ENCODE peak calls at places on chromosome 11, in seven cellular contexts. L is effector memory CD4-positive, alpha-beta T cell; B is IMR-90; I is tibial artery; Z is spleen; S is MM.1S; V is uterus. Y is an unnamed sample.

GRCh38 chr11:112962854-112963367 is 1.7 kb downstream of the NCAM1 start:
- DNase-seq in L (no peak), B (no peak), S (no peak), V (peak; percentile 78), I (no peak), Z (peak; percentile 78), Y (no peak)

GRCh38 chr11:119907122-119907933 is 178.3 kb upstream of the NECTIN1 start:
- DNase-seq in L (no peak), B (no peak), V (no peak), I (no peak), Z (peak; percentile 59), S (no peak), Y (no peak)

GRCh38 chr11:75858613-75859012 is 43.6 kb downstream of the UVRAG start:
- DNase-seq in S (no peak), L (no peak), I (no peak), B (peak; percentile 61), V (no peak), Z (no peak), Y (no peak)

GRCh38 chr11:102761646-102762238 is 18.7 kb downstream of the MMP10 start:
- DNase-seq in Z (no peak), V (no peak), L (no peak), I (no peak), B (no peak), S (no peak), Y (no peak)

GRCh38 chr11:57567210-57567511 is 311 bp downstream of the UBE2L6 start:
- DNase-seq in I (no peak), S (peak; percentile 34), L (peak; percentile 15), Z (no peak), B (peak; percentile 13), V (no peak), Y (peak; percentile 45)

GRCh38 chr11:95922536-95923440 is 1.1 kb downstream of the MTMR2 start:
- DNase-seq in S (no peak), Z (no peak), I (no peak), L (no peak), V (no peak), B (no peak), Y (peak; percentile 25)

GRCh38 chr11:85884581-85885021 is 29.4 kb downstream of the CCDC83 start:
- DNase-seq in S (no peak), L (no peak), I (no peak), Z (no peak), V (no peak), B (peak; percentile 36), Y (no peak)

GRCh38 chr11:82733444-82734119 is at the start of gene FAM181B:
- DNase-seq in Z (peak; percentile 84), B (no peak), I (peak; percentile 75), V (peak; percentile 57), S (no peak), L (no peak), Y (no peak)

GRCh38 chr11:28585007-28585406 is 476.8 kb downstream of the METTL15 start:
- DNase-seq in B (peak; percentile 84), Z (no peak), V (no peak), I (no peak), L (no peak), S (no peak), Y (no peak)

DNA sequence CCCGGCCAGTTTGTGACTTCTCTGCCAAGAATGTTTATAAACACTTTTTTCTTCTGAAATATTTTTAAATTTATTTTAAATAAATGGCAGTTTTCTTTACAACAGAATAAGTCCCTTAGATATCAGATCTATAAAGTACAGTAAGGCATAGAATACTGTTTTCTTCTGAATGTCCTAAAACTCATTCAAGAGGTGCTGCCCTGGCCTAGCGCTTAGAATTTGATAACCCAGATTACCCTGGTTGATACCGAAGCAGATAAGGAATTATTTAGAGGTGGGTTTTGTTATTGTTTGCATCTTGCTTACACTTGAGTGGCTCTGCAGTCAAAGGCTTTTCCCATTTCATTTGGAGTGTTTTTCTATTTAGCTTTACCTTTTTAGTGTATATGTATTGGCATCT is 1.1 kb downstream of the ACAD8 start:
- DNase-seq in S (no peak), I (no peak), Z (no peak), V (no peak), L (no peak), B (no peak), Y (no peak)
- H3K4me3 ChIP-seq in S (peak overlapping the region; percentile 90), I (peak overlapping the region; percentile 77), Z (peak overlapping the region; percentile 89), V (peak overlapping the region; percentile 85), L (no peak overlapping the region), B (peak overlapping the region; percentile 61), Y (peak overlapping the region; percentile 81)

DNA sequence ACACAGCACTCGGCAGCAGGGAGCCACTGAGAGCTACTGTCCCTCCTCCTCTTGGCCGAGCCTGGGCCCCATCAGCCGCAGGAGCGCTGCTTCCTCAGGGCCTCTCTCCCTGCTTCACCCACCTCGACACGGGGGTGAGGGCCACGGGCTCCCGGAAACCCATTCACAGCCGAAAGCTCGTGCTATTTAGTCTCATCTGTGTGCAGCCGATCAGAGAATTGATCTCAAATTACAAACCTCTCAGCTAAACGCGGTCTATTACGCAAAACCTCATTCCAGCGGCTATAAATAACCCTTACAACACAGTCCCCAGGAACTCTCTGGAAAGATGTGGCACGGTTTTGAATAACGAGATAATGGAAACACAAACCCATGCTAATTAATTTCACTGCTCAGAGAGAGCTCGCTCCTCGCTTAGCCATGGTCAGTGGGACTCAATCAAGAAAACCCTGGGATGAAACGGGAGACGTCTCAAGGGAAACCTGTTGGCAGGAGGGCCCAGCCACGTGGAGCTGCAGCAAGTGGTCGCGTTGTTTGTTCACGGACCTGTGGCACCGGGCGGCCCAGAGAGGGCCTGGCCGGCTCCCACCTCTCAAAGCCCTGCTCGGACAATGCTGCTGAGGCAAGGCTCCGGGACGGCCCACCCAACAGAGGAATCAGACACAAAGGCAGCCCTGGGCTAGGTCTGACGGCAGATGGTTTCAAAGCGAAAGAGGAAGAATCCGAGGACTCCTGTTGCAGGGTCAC is 210.4 kb downstream of the CTTN start:
- DNase-seq in S (no peak), V (no peak), I (no peak), Z (no peak), L (no peak), B (peak; percentile 49), Y (no peak)
- H3K9me3 ChIP-seq in S (no peaks in the 10 kb centered on the region), V (no peaks in the 10 kb centered on the region), I (no peaks in the 10 kb centered on the region), Z (no peaks in the 10 kb centered on the region), L (no peaks in the 10 kb centered on the region), B (no peaks in the 10 kb centered on the region), Y (no peaks in the 10 kb centered on the region)

GRCh38 chr11:64250875-64251721 is at the start of gene PLCB3:
- DNase-seq in Z (peak; percentile 92), S (peak; percentile 56), B (no peak), I (no peak), V (peak; percentile 70), L (peak; percentile 54), Y (peak; percentile 40)

GRCh38 chr11:64248578-64248977 is 1.8 kb upstream of the PPP1R14B start:
- DNase-seq in I (no peak), V (no peak), S (no peak), L (no peak), B (no peak), Z (no peak), Y (no peak)

GRCh38 chr11:64249038-64249437 is 2.3 kb upstream of the PLCB3 start:
- DNase-seq in I (no peak), S (no peak), V (no peak), B (no peak), L (no peak), Z (no peak), Y (no peak)

GRCh38 chr11:64250406-64250874 is 890 bp upstream of the PLCB3 start:
- DNase-seq in L (no peak), I (no peak), B (no peak), Z (no peak), V (no peak), S (no peak), Y (no peak)

GRCh38 chr11:64249563-64250405 is 1.5 kb upstream of the PLCB3 start:
- DNase-seq in S (no peak), B (no peak), Z (no peak), I (no peak), L (no peak), V (no peak), Y (no peak)
- H3K4me3 ChIP-seq in S (no peak overlapping the region), B (no peak overlapping the region), Z (no peak overlapping the region), I (no peak overlapping the region), L (no peak overlapping the region), V (no peak overlapping the region), Y (no peak overlapping the region)

DNA sequence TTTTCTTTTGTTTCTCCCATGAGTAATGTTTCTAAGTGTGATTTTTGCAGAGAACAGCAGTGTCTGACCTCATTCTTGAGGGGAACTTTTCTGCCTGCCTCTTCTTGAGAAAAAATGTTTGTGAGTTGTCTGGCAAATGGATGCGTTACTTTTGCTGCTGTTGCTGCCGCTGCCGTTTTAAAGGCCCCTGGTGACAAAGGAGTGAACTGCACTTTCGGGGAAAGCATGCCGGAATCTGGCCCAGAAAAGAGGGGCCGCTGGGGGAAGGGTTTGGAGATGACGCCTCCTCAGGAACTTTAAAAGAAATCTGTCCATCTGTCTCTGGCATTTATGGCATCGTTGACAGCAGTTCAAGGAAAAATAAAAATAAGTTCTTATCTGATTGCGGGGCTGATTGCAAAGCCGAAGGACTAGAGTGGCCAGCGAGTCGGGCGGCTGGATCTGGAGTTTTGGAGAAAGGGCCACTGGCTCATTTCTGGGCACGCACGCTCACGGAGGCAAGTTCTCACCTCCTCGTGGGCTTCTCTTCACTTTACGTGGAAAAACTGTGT is 16.5 kb downstream of the ZBTB16 start:
- DNase-seq in V (peak; percentile 65), L (no peak), Z (no peak), B (peak; percentile 24), I (no peak), S (no peak), Y (peak; percentile 27)
- H3K9me3 ChIP-seq in V (no peaks in the 10 kb centered on the region), L (no peaks in the 10 kb centered on the region), Z (no peaks in the 10 kb centered on the region), B (no peaks in the 10 kb centered on the region), I (no peaks in the 10 kb centered on the region), S (no peaks in the 10 kb centered on the region), Y (no peaks in the 10 kb centered on the region)

GRCh38 chr11:726278-726915 is 20.4 kb downstream of the EPS8L2 start:
- DNase-seq in B (peak; percentile 26), L (peak; percentile 31), V (peak; percentile 55), Z (peak; percentile 94), I (peak; percentile 69), S (peak; percentile 87), Y (no peak)
- H3K4me3 ChIP-seq in B (no peak overlapping the region), L (peak overlapping the region; percentile 57), V (no peak overlapping the region), Z (peak overlapping the region; percentile 45), I (peak overlapping the region; percentile 21), S (peak overlapping the region; percentile 48), Y (no peak overlapping the region)

GRCh38 chr11:43735931-43736330 is 55.4 kb downstream of the HSD17B12 start:
- DNase-seq in V (no peak), I (no peak), L (no peak), Z (no peak), S (no peak), B (peak; percentile 71), Y (no peak)
- H3K9me3 ChIP-seq in V (no peaks in the 10 kb centered on the region), I (no peaks in the 10 kb centered on the region), L (no peaks in the 10 kb centered on the region), Z (no peaks in the 10 kb centered on the region), S (no peaks in the 10 kb centered on the region), B (no peaks in the 10 kb centered on the region), Y (no peaks in the 10 kb centered on the region)

DNA sequence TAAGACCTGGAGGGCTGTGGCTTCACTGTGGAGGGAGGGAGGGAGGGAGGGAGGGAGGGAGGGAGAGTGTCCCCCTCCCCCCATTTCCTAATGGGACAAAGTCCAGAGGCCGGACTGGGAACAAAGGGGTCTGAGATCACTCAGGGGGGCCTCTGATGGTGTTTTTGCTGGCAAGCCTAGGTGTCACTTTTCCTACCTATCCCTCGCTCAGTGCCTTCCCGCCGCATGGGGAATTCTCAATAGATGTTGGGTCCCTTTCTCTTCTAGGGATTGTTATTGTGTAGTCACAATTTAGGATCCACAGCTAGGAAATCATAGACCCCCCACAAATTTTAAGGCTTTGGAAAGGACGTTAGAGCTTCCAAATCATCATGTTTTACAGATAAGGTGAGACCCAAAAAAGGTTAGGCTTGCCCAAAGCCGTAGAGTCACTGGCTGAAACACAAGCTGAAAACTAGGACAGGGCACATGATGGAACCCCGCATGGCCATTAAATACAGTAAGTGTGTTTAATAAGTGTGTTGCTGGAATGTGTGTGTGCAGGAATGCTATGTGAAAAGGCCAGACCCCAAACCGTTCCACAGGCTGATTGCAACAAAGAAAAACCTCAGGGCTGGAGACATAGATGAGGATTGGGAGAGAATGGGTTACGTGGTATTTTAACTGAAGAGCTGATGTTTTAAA is 4.8 kb upstream of the FTH1 start:
- DNase-seq in L (no peak), S (no peak), Z (no peak), B (no peak), V (no peak), I (peak; percentile 56), Y (no peak)
- H3K4me3 ChIP-seq in L (no peak overlapping the region), S (no peak overlapping the region), Z (no peak overlapping the region), B (no peak overlapping the region), V (no peak overlapping the region), I (no peak overlapping the region), Y (no peak overlapping the region)